ENCODE peak calls at places on chromosomes 13 and 19, in ten cellular contexts. J is fibroblast of the aortic adventitia, V is ovary, B is tibial artery, L is mammary epithelial cell, W is left ventricle myocardium inferior, Z is lower leg skin, M is astrocyte of the cerebellum, C is BJ, K is choroid plexus epithelial cell. X is an unnamed sample.
A peak's percentile ranks its signal among the peaks of the same experiment; 100 is the strongest.

GRCh38 chr19:48878219-48879024 is 6.2 kb downstream of the PPP1R15A start:
- DNase-seq in J (peak; percentile 97), V (no peak), B (peak; percentile 59), L (peak; percentile 62), W (no peak), Z (no peak), M (no peak), C (no peak), K (peak; percentile 61), X (no peak)

GRCh38 chr13:103692442-103692841 is 626.2 kb upstream of the SLC10A2 start:
- DNase-seq in J (no peak), V (no peak), B (no peak), L (no peak), W (no peak), Z (no peak), M (no peak), C (no peak), K (no peak), X (no peak)

GRCh38 chr13:75705395-75705794 is 69.3 kb downstream of the LMO7 start:
- DNase-seq in J (peak; percentile 86), V (no peak), B (no peak), L (peak; percentile 92), W (no peak), Z (no peak), M (peak; percentile 27), C (peak; percentile 44), K (peak; percentile 55), X (no peak)

GRCh38 chr13:83153833-83154232 is 728.4 kb downstream of the SLITRK1 start:
- DNase-seq in J (no peak), V (no peak), B (no peak), L (no peak), W (no peak), Z (no peak), M (no peak), C (no peak), K (peak; percentile 77), X (no peak)

GRCh38 chr19:29544656-29545360 is 19.0 kb downstream of the VSTM2B start:
- DNase-seq in J (no peak), V (no peak), B (no peak), L (no peak), W (no peak), Z (no peak), M (no peak), C (no peak), K (no peak), X (no peak)

GRCh38 chr13:109734002-109734785 is 52.2 kb downstream of the IRS2 start:
- DNase-seq in J (no peak), V (no peak), B (no peak), L (no peak), W (no peak), Z (no peak), M (no peak), C (no peak), K (no peak), X (no peak)

GRCh38 chr19:17091758-17092333 is 16.3 kb downstream of the MYO9B start:
- DNase-seq in J (no peak), V (no peak), B (peak; percentile 60), L (no peak), W (peak; percentile 57), Z (no peak), M (no peak), C (no peak), K (no peak), X (no peak)

GRCh38 chr19:15113245-15114152 is 6.3 kb downstream of the SYDE1 start:
- DNase-seq in J (no peak), V (no peak), B (no peak), L (no peak), W (no peak), Z (no peak), M (no peak), C (no peak), K (peak; percentile 27), X (peak; percentile 27)

GRCh38 chr19:33346665-33347064 is 26.8 kb upstream of the CEBPG start:
- DNase-seq in J (no peak), V (no peak), B (no peak), L (no peak), W (no peak), Z (no peak), M (no peak), C (no peak), K (no peak), X (no peak)

GRCh38 chr13:22736084-22736767 is 444.6 kb upstream of the SGCG start:
- DNase-seq in J (no peak), V (no peak), B (no peak), L (no peak), W (no peak), Z (no peak), M (no peak), C (no peak), K (no peak), X (no peak)

GRCh38 chr13:25744176-25744575 is 307.6 kb downstream of the SHISA2 start:
- DNase-seq in J (peak; percentile 23), V (no peak), B (no peak), L (no peak), W (no peak), Z (no peak), M (no peak), C (no peak), K (peak; percentile 24), X (no peak)

GRCh38 chr19:11989112-11989456 is 24.2 kb downstream of the ZNF763 start:
- DNase-seq in J (no peak), V (no peak), B (no peak), L (no peak), W (no peak), Z (no peak), M (no peak), C (no peak), K (no peak), X (no peak)

GRCh38 chr19:11982526-11982925 is 17.7 kb downstream of the ZNF763 start:
- DNase-seq in J (no peak), V (no peak), B (no peak), L (peak; percentile 62), W (no peak), Z (no peak), M (no peak), C (no peak), K (no peak), X (no peak)

GRCh38 chr19:11987405-11988231 is 22.8 kb downstream of the ZNF763 start:
- DNase-seq in J (peak; percentile 89), V (peak; percentile 94), B (peak; percentile 98), L (peak; percentile 91), W (peak; percentile 97), Z (peak; percentile 96), M (peak; percentile 82), C (peak; percentile 60), K (peak; percentile 96), X (peak; percentile 98)

GRCh38 chr19:11986754-11987153 is 21.9 kb downstream of the ZNF763 start:
- DNase-seq in J (no peak), V (peak; percentile 26), B (no peak), L (no peak), W (no peak), Z (no peak), M (no peak), C (no peak), K (no peak), X (no peak)

DNA sequence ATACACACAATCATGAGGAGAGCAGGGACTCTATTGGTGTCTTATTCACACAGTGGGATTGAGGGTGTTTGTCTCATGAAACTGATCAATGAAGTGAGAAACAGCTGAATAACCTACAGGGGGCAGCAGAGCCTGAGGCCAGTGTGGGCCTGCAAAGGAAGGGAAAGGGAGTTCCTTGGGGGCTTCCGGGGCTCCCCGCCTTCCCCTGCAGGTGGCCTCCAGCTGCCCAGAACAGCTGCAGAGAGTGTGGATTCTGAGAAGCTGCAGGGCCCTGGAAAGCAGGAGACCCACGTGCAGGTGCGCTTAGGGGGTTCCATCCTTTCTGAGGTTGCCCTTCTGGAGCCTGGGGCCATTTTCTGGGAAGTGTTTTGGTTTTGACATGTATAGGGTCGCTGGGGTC is 20.1 kb downstream of the ZNF763 start:
- DNase-seq in J (no peak), V (no peak), B (no peak), L (no peak), W (no peak), Z (no peak), M (no peak), C (no peak), K (no peak), X (peak; percentile 39)
- TF ChIP-seq CTCF in J (no peak), V (no peak), B (no peak), L (no peak), W (peak; percentile 19), Z (no peak), M (no peak), C (peak; percentile 8), K (peak; percentile 12), X (peak; percentile 54)

GRCh38 chr13:113863511-113864302 is at the start of gene GAS6:
- DNase-seq in J (peak; percentile 34), V (peak; percentile 75), B (no peak), L (peak; percentile 46), W (peak; percentile 82), Z (no peak), M (no peak), C (no peak), K (peak; percentile 34), X (no peak)
- H3K4me3 ChIP-seq in J (peak within 1 kb of the TSS; percentile 67), V (peak within 1 kb of the TSS; percentile 82), B (peak within 1 kb of the TSS; percentile 92), L (peak within 1 kb of the TSS; percentile 45), W (peak within 1 kb of the TSS; percentile 97), Z (peak within 1 kb of the TSS; percentile 75), M (peak within 1 kb of the TSS; percentile 69), C (peak within 1 kb of the TSS; percentile 86), K (peak within 1 kb of the TSS; percentile 69), X (peak within 1 kb of the TSS; percentile 48)

GRCh38 chr19:56071151-56071550 is 49.9 kb downstream of the ZNF787 start:
- DNase-seq in J (no peak), V (no peak), B (no peak), L (no peak), W (no peak), Z (no peak), M (no peak), C (no peak), K (no peak), X (no peak)
- TF ChIP-seq CTCF in J (peak; percentile 24), V (no peak), B (no peak), L (peak; percentile 11), W (peak; percentile 7), Z (no peak), M (peak; percentile 9), C (peak; percentile 32), K (peak; percentile 31), X (peak; percentile 32)

DNA sequence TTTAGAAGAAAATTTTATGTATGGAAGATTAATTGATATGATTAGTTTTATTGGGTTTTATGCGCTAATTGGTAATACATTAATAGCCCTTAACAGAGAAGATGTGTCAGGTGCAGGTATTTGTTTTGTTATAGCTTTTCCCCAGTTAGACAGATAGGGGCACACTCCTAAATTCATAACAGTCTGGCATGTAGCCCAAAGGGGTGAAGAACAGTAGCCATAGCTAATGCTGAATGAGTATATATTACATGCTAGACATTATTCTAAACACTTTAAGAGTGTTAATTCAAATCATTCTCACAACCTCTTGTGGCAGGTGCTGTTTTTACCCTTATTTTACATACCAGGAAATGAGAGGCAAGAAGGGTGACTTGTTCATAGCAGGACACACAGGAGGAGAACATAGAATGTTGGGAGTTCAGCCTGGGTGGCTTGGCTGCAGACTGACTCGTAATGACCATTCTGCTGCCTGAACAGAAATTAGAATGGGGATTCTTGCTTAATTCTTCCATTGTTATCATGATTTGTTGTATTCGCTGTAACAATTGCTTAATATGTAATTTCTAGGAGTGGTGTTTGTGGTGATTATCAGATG is 20.1 kb downstream of the PCCA start:
- DNase-seq in J (peak; percentile 17), V (no peak), B (no peak), L (no peak), W (no peak), Z (no peak), M (no peak), C (no peak), K (no peak), X (no peak)
- H3K4me3 ChIP-seq in J (no peak overlapping the region), V (no peak overlapping the region), B (no peak overlapping the region), L (no peak overlapping the region), W (no peak overlapping the region), Z (no peak overlapping the region), M (no peak overlapping the region), C (no peak overlapping the region), K (no peak overlapping the region), X (no peak overlapping the region)

X was measured in A673.